ENCODE peak calls at places on chromosome 15, in six cellular contexts. G, W, K, E, N and V are unnamed samples.
A peak's percentile ranks its signal among the peaks of the same experiment; 100 is the strongest.

GRCh38 chr15:42150246-42150970 is 6.0 kb downstream of the PLA2G4F start:
- DNase-seq in G (peak; percentile 45), W (no peak), K (no peak), E (no peak), N (no peak), V (no peak)

GRCh38 chr15:95018888-95019545 is 787.7 kb downstream of the MCTP2 start:
- DNase-seq in G (no peak), W (no peak), K (peak; percentile 33), E (no peak), N (no peak), V (peak; percentile 79)

GRCh38 chr15:80514071-80514780 is 110.0 kb downstream of the ARNT2 start:
- DNase-seq in G (no peak), W (no peak), K (no peak), E (no peak), N (no peak), V (peak; percentile 87)

GRCh38 chr15:77827860-77828259 is 195.1 kb upstream of the LINGO1 start:
- DNase-seq in G (no peak), W (no peak), K (no peak), E (no peak), N (no peak), V (no peak)

GRCh38 chr15:91956026-91956723 is 102.7 kb downstream of the SLCO3A1 start:
- DNase-seq in G (no peak), W (no peak), K (no peak), E (no peak), N (no peak), V (peak; percentile 65)

GRCh38 chr15:73956276-73957086 is 30.2 kb downstream of the LOXL1 start:
- DNase-seq in G (peak; percentile 79), W (no peak), K (peak; percentile 64), E (no peak), N (peak; percentile 20), V (peak; percentile 90)

GRCh38 chr15:52340093-52340492 is 44.5 kb upstream of the MYO5C start:
- DNase-seq in G (no peak), W (no peak), K (no peak), E (no peak), N (no peak), V (no peak)

GRCh38 chr15:42063122-42063848 is 31.1 kb downstream of the PLA2G4D start:
- DNase-seq in G (peak; percentile 38), W (no peak), K (no peak), E (no peak), N (no peak), V (no peak)

GRCh38 chr15:77630956-77631789 is 1.5 kb downstream of the LINGO1 start:
- DNase-seq in G (no peak), W (peak; percentile 51), K (no peak), E (no peak), N (peak; percentile 25), V (no peak)

GRCh38 chr15:58773024-58773423 is 1.9 kb downstream of the MINDY2 start:
- DNase-seq in G (no peak), W (no peak), K (no peak), E (no peak), N (no peak), V (no peak)

GRCh38 chr15:79970921-79971434 is at the start of gene BCL2A1:
- DNase-seq in G (no peak), W (no peak), K (peak; percentile 52), E (peak; percentile 28), N (peak; percentile 87), V (peak; percentile 86)

GRCh38 chr15:92803852-92804609 is 96.1 kb upstream of the CHD2 start:
- DNase-seq in G (peak; percentile 91), W (no peak), K (peak; percentile 98), E (peak; percentile 85), N (peak; percentile 100), V (peak; percentile 100)

GRCh38 chr15:90232941-90233700 is 620 bp downstream of the CIB1 start:
- DNase-seq in G (no peak), W (peak; percentile 73), K (no peak), E (peak; percentile 53), N (peak; percentile 85), V (peak; percentile 29)

GRCh38 chr15:85581495-85581894 is 201.1 kb downstream of the AKAP13 start:
- DNase-seq in G (no peak), W (no peak), K (no peak), E (peak; percentile 52), N (no peak), V (peak; percentile 68)

GRCh38 chr15:87498545-87498944 is 758.0 kb downstream of the NTRK3 start:
- DNase-seq in G (no peak), W (no peak), K (no peak), E (peak; percentile 53), N (no peak), V (no peak)

GRCh38 chr15:48062476-48062875 is 58.3 kb upstream of the SLC24A5 start:
- DNase-seq in G (no peak), W (no peak), K (no peak), E (no peak), N (no peak), V (peak; percentile 19)

GRCh38 chr15:38868326-38869114 is 303.9 kb upstream of the RASGRP1 start:
- DNase-seq in G (no peak), W (no peak), K (no peak), E (peak; percentile 59), N (peak; percentile 95), V (peak; percentile 90)

GRCh38 chr15:74297867-74298266 is 61.7 kb downstream of the CCDC33 start:
- DNase-seq in G (no peak), W (no peak), K (no peak), E (no peak), N (no peak), V (no peak)

GRCh38 chr15:71761649-71762048 is 48.7 kb upstream of the NR2E3 start:
- DNase-seq in G (no peak), W (no peak), K (peak; percentile 71), E (peak; percentile 35), N (peak; percentile 83), V (peak; percentile 85)

GRCh38 chr15:63050737-63051700 is 8.5 kb downstream of the TPM1 start:
- DNase-seq in G (no peak), W (no peak), K (no peak), E (no peak), N (peak; percentile 96), V (peak; percentile 79)

GRCh38 chr15:82643992-82644391 is 3.2 kb downstream of the CPEB1 start:
- DNase-seq in G (no peak), W (peak; percentile 15), K (no peak), E (no peak), N (no peak), V (no peak)

GRCh38 chr15:38823272-38823671 is 258.7 kb upstream of the RASGRP1 start:
- DNase-seq in G (no peak), W (no peak), K (no peak), E (no peak), N (no peak), V (peak; percentile 46)

GRCh38 chr15:91055548-91056331 is 33.3 kb upstream of the VPS33B start:
- DNase-seq in G (no peak), W (peak; percentile 75), K (no peak), E (peak; percentile 56), N (peak; percentile 85), V (peak; percentile 72)

GRCh38 chr15:80755884-80756283 is 23.3 kb upstream of the CEMIP start:
- DNase-seq in G (no peak), W (no peak), K (no peak), E (no peak), N (no peak), V (no peak)

GRCh38 chr15:71532994-71533393 is 277.4 kb upstream of the NR2E3 start:
- DNase-seq in G (no peak), W (peak; percentile 30), K (peak; percentile 40), E (no peak), N (peak; percentile 43), V (peak; percentile 47)

GRCh38 chr15:74621936-74622335 is 6.3 kb downstream of the CLK3 start:
- DNase-seq in G (no peak), W (no peak), K (no peak), E (no peak), N (no peak), V (no peak)

DNA sequence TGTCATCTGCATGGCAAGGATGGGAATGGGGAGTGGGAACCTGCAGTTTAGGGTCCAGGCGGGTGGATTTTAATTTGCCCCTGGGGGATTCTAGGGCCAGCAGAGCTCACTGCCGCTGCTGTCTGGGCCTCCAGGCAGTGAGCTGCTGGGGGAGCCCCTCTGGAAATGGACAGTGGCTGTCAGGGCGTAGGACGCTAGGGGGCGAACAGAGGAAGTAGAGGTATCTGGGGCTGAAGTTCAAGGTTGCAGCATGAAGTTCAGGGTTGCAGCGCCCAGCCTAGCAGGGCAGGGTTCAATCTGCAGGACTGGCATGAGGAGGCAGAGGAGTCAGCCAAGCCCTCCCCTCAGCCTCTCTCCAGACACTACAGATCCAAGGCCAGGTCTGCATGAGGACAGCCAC is 49.5 kb downstream of the APBA2 start:
- DNase-seq in G (no peak), W (peak; percentile 55), K (no peak), E (no peak), N (no peak), V (peak; percentile 11)
- TF ChIP-seq CTCF in G (no peak), W (peak; percentile 42), K (no peak), E (no peak), N (peak; percentile 41), V (peak; percentile 36)

GRCh38 chr15:64773606-64774555 is 1.5 kb downstream of the RBPMS2 start:
- DNase-seq in G (no peak), W (peak; percentile 49), K (no peak), E (no peak), N (no peak), V (no peak)
- H3K4me3 ChIP-seq in G (peak overlapping the region; percentile 87), W (peak overlapping the region; percentile 99), K (no peak overlapping the region), E (peak overlapping the region; percentile 22), N (peak overlapping the region; percentile 71), V (no peak overlapping the region)

DNA sequence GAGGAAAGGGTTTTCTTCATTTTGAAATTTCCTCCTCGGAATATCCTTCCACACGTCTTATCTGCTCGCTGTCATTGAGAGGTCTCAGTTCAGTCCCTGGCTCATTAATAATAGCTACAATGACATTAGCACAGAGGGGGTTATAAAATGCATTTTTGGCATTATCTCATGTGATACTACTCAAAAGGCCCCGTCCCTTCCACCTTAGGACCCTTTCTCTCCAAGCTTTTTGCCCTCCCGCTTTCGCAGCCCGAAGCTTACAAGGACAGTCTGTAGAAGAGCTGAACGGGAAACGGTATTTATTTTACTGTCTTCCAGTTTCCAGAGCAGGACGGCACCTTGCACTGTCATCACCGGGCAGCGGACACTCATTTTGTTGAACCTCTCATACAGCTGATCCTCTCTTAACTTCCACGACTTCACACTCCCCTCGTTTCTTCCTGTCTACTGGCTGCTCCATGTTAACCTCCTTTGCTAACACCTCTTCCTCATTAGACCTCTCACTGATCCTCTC is 5.6 kb upstream of the PLEKHO2 start:
- DNase-seq in G (no peak), W (no peak), K (no peak), E (no peak), N (no peak), V (no peak)
- TF ChIP-seq CTCF in G (peak; percentile 10), W (no peak), K (no peak), E (no peak), N (no peak), V (no peak)

GRCh38 chr15:67523337-67523736 is 2.4 kb downstream of the C15orf61 start:
- DNase-seq in G (no peak), W (no peak), K (no peak), E (no peak), N (no peak), V (no peak)

GRCh38 chr15:67520276-67520975 is 505 bp upstream of the C15orf61 start:
- DNase-seq in G (no peak), W (no peak), K (no peak), E (no peak), N (no peak), V (no peak)

GRCh38 chr15:67524235-67524634 is 3.3 kb downstream of the C15orf61 start:
- DNase-seq in G (no peak), W (no peak), K (no peak), E (no peak), N (no peak), V (no peak)

GRCh38 chr15:67520976-67521769 is at the start of gene C15orf61:
- DNase-seq in G (peak; percentile 86), W (peak; percentile 86), K (no peak), E (peak; percentile 64), N (peak; percentile 89), V (peak; percentile 76)

GRCh38 chr15:67521770-67522568 is 1.0 kb downstream of the C15orf61 start:
- DNase-seq in G (no peak), W (no peak), K (no peak), E (no peak), N (peak; percentile 8), V (peak; percentile 40)
- H3K4me3 ChIP-seq in G (peak overlapping the region; percentile 89), W (peak overlapping the region; percentile 54), K (peak overlapping the region; percentile 99), E (peak overlapping the region; percentile 99), N (peak overlapping the region; percentile 94), V (peak overlapping the region; percentile 82)